ENCODE peak calls at places on chromosomes 3 and 15, in nine cellular contexts. One of them, this sample, is unnamed.

GRCh38 chr15:100373942-100374341 is 32.2 kb upstream of the ADAMTS17 start:
- DNase-seq in brain microvascular endothelial cell: no peak
- DNase-seq in astrocyte of the spinal cord: no peak
- DNase-seq in tibial nerve: no peak
- DNase-seq in SK-N-SH: no peak
- DNase-seq in fibroblast of lung: no peak
- DNase-seq in A549: no peak
- DNase-seq in Caco-2: no peak
- DNase-seq in upper lobe of right lung: no peak
- DNase-seq in this sample: no peak

GRCh38 chr3:20930034-20930433 is 744.0 kb upstream of the SGO1 start:
- DNase-seq in brain microvascular endothelial cell: peak
- DNase-seq in astrocyte of the spinal cord: peak
- DNase-seq in tibial nerve: no peak
- DNase-seq in SK-N-SH: peak
- DNase-seq in fibroblast of lung: peak
- DNase-seq in A549: no peak
- DNase-seq in Caco-2: peak
- DNase-seq in upper lobe of right lung: no peak
- DNase-seq in this sample: peak

GRCh38 chr3:113829576-113830354 is 8.8 kb upstream of the GRAMD1C start:
- DNase-seq in brain microvascular endothelial cell: no peak
- DNase-seq in astrocyte of the spinal cord: no peak
- DNase-seq in tibial nerve: no peak
- DNase-seq in SK-N-SH: no peak
- DNase-seq in fibroblast of lung: no peak
- DNase-seq in A549: no peak
- DNase-seq in Caco-2: no peak
- DNase-seq in upper lobe of right lung: no peak
- DNase-seq in this sample: peak

GRCh38 chr15:51750942-51751686 is at the start of gene TMOD2:
- DNase-seq in brain microvascular endothelial cell: no peak
- DNase-seq in astrocyte of the spinal cord: peak
- DNase-seq in tibial nerve: no peak
- DNase-seq in SK-N-SH: peak
- DNase-seq in fibroblast of lung: peak
- DNase-seq in A549: peak
- DNase-seq in Caco-2: peak
- DNase-seq in upper lobe of right lung: peak
- DNase-seq in this sample: peak

GRCh38 chr3:39460677-39461076 is 6.8 kb upstream of the MOBP start:
- DNase-seq in brain microvascular endothelial cell: no peak
- DNase-seq in astrocyte of the spinal cord: no peak
- DNase-seq in tibial nerve: no peak
- DNase-seq in SK-N-SH: no peak
- DNase-seq in fibroblast of lung: no peak
- DNase-seq in A549: no peak
- DNase-seq in Caco-2: no peak
- DNase-seq in upper lobe of right lung: no peak
- DNase-seq in this sample: no peak

GRCh38 chr3:134079111-134079531 is 49.4 kb upstream of the SLCO2A1 start:
- DNase-seq in brain microvascular endothelial cell: no peak
- DNase-seq in astrocyte of the spinal cord: no peak
- DNase-seq in tibial nerve: no peak
- DNase-seq in SK-N-SH: no peak
- DNase-seq in fibroblast of lung: no peak
- DNase-seq in A549: no peak
- DNase-seq in Caco-2: no peak
- DNase-seq in upper lobe of right lung: no peak
- DNase-seq in this sample: no peak

GRCh38 chr15:82647835-82648256 is 683 bp upstream of the CPEB1 start:
- DNase-seq in brain microvascular endothelial cell: no peak
- DNase-seq in astrocyte of the spinal cord: no peak
- DNase-seq in tibial nerve: no peak
- DNase-seq in SK-N-SH: peak
- DNase-seq in fibroblast of lung: no peak
- DNase-seq in A549: no peak
- DNase-seq in Caco-2: no peak
- DNase-seq in upper lobe of right lung: no peak
- DNase-seq in this sample: no peak

GRCh38 chr3:129077222-129077621 is 16.6 kb downstream of the GP9 start:
- DNase-seq in brain microvascular endothelial cell: peak
- DNase-seq in astrocyte of the spinal cord: no peak
- DNase-seq in tibial nerve: no peak
- DNase-seq in SK-N-SH: no peak
- DNase-seq in fibroblast of lung: peak
- DNase-seq in A549: no peak
- DNase-seq in Caco-2: no peak
- DNase-seq in upper lobe of right lung: no peak
- DNase-seq in this sample: peak

GRCh38 chr15:68372291-68372811 is 59.6 kb downstream of the ITGA11 start:
- DNase-seq in brain microvascular endothelial cell: peak
- DNase-seq in astrocyte of the spinal cord: peak
- DNase-seq in tibial nerve: no peak
- DNase-seq in SK-N-SH: peak
- DNase-seq in fibroblast of lung: peak
- DNase-seq in A549: peak
- DNase-seq in Caco-2: peak
- DNase-seq in upper lobe of right lung: no peak
- DNase-seq in this sample: peak

GRCh38 chr3:125107861-125108567 is 52.2 kb upstream of the HEG1 start:
- DNase-seq in brain microvascular endothelial cell: peak
- DNase-seq in astrocyte of the spinal cord: peak
- DNase-seq in tibial nerve: no peak
- DNase-seq in SK-N-SH: no peak
- DNase-seq in fibroblast of lung: peak
- DNase-seq in A549: no peak
- DNase-seq in Caco-2: no peak
- DNase-seq in upper lobe of right lung: no peak
- DNase-seq in this sample: peak

GRCh38 chr3:112656045-112656444 is 15.1 kb upstream of the CCDC80 start:
- DNase-seq in brain microvascular endothelial cell: no peak
- DNase-seq in astrocyte of the spinal cord: peak
- DNase-seq in tibial nerve: no peak
- DNase-seq in SK-N-SH: no peak
- DNase-seq in fibroblast of lung: no peak
- DNase-seq in A549: no peak
- DNase-seq in Caco-2: no peak
- DNase-seq in upper lobe of right lung: no peak
- DNase-seq in this sample: no peak

GRCh38 chr3:112654492-112654891 is 13.5 kb upstream of the CCDC80 start:
- DNase-seq in brain microvascular endothelial cell: no peak
- DNase-seq in astrocyte of the spinal cord: no peak
- DNase-seq in tibial nerve: no peak
- DNase-seq in SK-N-SH: no peak
- DNase-seq in fibroblast of lung: no peak
- DNase-seq in A549: no peak
- DNase-seq in Caco-2: no peak
- DNase-seq in upper lobe of right lung: no peak
- DNase-seq in this sample: no peak

GRCh38 chr3:112653209-112653871 is 12.4 kb upstream of the CCDC80 start:
- DNase-seq in brain microvascular endothelial cell: peak
- DNase-seq in astrocyte of the spinal cord: peak
- DNase-seq in tibial nerve: no peak
- DNase-seq in SK-N-SH: no peak
- DNase-seq in fibroblast of lung: peak
- DNase-seq in A549: peak
- DNase-seq in Caco-2: peak
- DNase-seq in upper lobe of right lung: no peak
- DNase-seq in this sample: peak

GRCh38 chr3:112653881-112654300 is 12.9 kb upstream of the CCDC80 start:
- DNase-seq in brain microvascular endothelial cell: peak
- DNase-seq in astrocyte of the spinal cord: peak
- DNase-seq in tibial nerve: no peak
- DNase-seq in SK-N-SH: no peak
- DNase-seq in fibroblast of lung: peak
- DNase-seq in A549: peak
- DNase-seq in Caco-2: no peak
- DNase-seq in upper lobe of right lung: no peak
- DNase-seq in this sample: peak

GRCh38 chr3:112654979-112655378 is 14.0 kb upstream of the CCDC80 start:
- DNase-seq in brain microvascular endothelial cell: no peak
- DNase-seq in astrocyte of the spinal cord: peak
- DNase-seq in tibial nerve: no peak
- DNase-seq in SK-N-SH: no peak
- DNase-seq in fibroblast of lung: no peak
- DNase-seq in A549: no peak
- DNase-seq in Caco-2: no peak
- DNase-seq in upper lobe of right lung: no peak
- DNase-seq in this sample: no peak
- TF ChIP-seq CTCF in brain microvascular endothelial cell: peak
- TF ChIP-seq CTCF in astrocyte of the spinal cord: no peak
- TF ChIP-seq CTCF in tibial nerve: no peak
- TF ChIP-seq CTCF in SK-N-SH: peak
- TF ChIP-seq CTCF in fibroblast of lung: no peak
- TF ChIP-seq CTCF in A549: no peak
- TF ChIP-seq CTCF in Caco-2: no peak
- TF ChIP-seq CTCF in upper lobe of right lung: no peak
- TF ChIP-seq CTCF in this sample: peak

DNA sequence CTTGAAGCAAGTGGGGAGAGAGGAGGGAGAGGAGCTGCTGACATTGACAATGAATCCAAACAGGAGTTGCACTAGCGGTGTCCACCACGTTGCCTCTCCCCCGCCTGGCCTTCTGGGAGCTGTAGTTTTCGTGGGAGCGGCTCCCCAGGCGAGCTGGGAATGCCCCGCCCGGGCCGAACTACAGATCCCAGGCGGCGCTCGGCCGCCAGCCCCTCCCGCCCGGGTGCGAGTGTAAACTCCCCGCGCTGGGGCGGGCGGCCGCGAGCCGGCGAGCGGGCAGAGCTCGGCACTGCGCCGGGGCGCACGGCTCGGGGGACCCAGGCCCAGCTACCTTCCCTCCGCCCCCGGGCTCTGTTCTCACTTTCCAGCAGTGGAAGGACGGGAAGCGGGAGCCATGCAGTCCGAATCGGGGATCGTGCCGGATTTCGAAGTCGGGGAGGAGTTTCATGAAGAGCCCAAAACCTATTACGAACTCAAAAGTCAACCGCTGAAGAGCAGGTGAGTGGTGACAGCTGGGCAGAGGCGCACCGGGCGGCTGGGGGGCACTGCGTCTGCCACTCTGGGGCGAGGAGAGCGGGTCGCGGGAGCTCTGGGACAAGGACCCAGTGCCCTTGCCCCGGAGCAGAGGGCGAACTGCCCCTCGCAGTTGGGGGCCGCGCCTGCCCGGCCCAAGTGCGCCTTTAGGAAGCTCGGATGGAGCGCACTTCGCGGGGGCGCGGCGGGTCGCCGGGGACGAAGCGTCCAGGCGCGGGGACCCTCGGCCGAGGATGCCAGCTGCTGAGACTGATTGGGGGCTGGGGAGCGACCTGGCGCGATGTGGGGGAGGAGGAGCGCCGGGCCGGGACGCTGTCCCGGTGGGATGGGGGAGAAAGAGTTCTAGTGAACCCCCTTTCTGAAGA is at the start of gene MITF:
- DNase-seq in brain microvascular endothelial cell: peak
- DNase-seq in astrocyte of the spinal cord: peak
- DNase-seq in tibial nerve: peak
- DNase-seq in SK-N-SH: peak
- DNase-seq in fibroblast of lung: peak
- DNase-seq in A549: peak
- DNase-seq in Caco-2: peak
- DNase-seq in upper lobe of right lung: peak
- DNase-seq in this sample: peak
- H3K4me3 ChIP-seq in brain microvascular endothelial cell: peak
- H3K4me3 ChIP-seq in astrocyte of the spinal cord: peak
- H3K4me3 ChIP-seq in tibial nerve: peak
- H3K4me3 ChIP-seq in SK-N-SH: peak
- H3K4me3 ChIP-seq in fibroblast of lung: peak
- H3K4me3 ChIP-seq in A549: peak
- H3K4me3 ChIP-seq in Caco-2: peak
- H3K4me3 ChIP-seq in upper lobe of right lung: peak
- H3K4me3 ChIP-seq in this sample: peak

DNA sequence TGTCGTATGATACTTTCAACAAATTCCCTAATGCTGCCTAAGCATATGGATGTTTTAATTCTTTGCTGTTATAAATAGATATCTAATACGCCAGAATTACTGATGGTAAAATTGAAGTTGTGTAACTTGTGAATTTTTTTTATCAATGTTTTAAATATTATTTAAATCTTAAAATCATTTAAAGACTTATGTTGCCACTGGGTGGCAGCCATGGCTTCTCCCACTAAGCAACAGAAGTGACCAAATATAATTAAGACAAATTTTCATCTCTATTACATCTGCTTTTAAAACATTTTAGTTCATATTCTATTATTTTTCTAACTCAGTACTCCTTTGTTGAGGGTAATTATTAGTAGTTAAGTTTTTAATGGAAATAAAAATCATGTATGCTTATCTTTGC is 8.1 kb upstream of the IL20RB start:
- DNase-seq in brain microvascular endothelial cell: no peak
- DNase-seq in astrocyte of the spinal cord: peak
- DNase-seq in tibial nerve: no peak
- DNase-seq in SK-N-SH: no peak
- DNase-seq in fibroblast of lung: no peak
- DNase-seq in A549: no peak
- DNase-seq in Caco-2: no peak
- DNase-seq in upper lobe of right lung: no peak
- DNase-seq in this sample: peak
- TF ChIP-seq CTCF in brain microvascular endothelial cell: peak
- TF ChIP-seq CTCF in astrocyte of the spinal cord: no peak
- TF ChIP-seq CTCF in tibial nerve: no peak
- TF ChIP-seq CTCF in SK-N-SH: peak
- TF ChIP-seq CTCF in fibroblast of lung: peak
- TF ChIP-seq CTCF in A549: peak
- TF ChIP-seq CTCF in Caco-2: no peak
- TF ChIP-seq CTCF in upper lobe of right lung: peak
- TF ChIP-seq CTCF in this sample: peak

GRCh38 chr3:10396083-10396482 is 75.2 kb upstream of the SEC13 start:
- DNase-seq in brain microvascular endothelial cell: no peak
- DNase-seq in astrocyte of the spinal cord: no peak
- DNase-seq in tibial nerve: no peak
- DNase-seq in SK-N-SH: no peak
- DNase-seq in fibroblast of lung: no peak
- DNase-seq in A549: no peak
- DNase-seq in Caco-2: no peak
- DNase-seq in upper lobe of right lung: no peak
- DNase-seq in this sample: no peak

GRCh38 chr3:10394491-10395025 is 73.6 kb upstream of the SEC13 start:
- DNase-seq in brain microvascular endothelial cell: no peak
- DNase-seq in astrocyte of the spinal cord: no peak
- DNase-seq in tibial nerve: no peak
- DNase-seq in SK-N-SH: no peak
- DNase-seq in fibroblast of lung: no peak
- DNase-seq in A549: no peak
- DNase-seq in Caco-2: no peak
- DNase-seq in upper lobe of right lung: no peak
- DNase-seq in this sample: no peak

GRCh38 chr3:10395196-10395595 is 74.3 kb upstream of the SEC13 start:
- DNase-seq in brain microvascular endothelial cell: no peak
- DNase-seq in astrocyte of the spinal cord: no peak
- DNase-seq in tibial nerve: no peak
- DNase-seq in SK-N-SH: no peak
- DNase-seq in fibroblast of lung: no peak
- DNase-seq in A549: no peak
- DNase-seq in Caco-2: no peak
- DNase-seq in upper lobe of right lung: no peak
- DNase-seq in this sample: no peak

GRCh38 chr3:10396931-10397330 is 76.0 kb upstream of the SEC13 start:
- DNase-seq in brain microvascular endothelial cell: no peak
- DNase-seq in astrocyte of the spinal cord: no peak
- DNase-seq in tibial nerve: no peak
- DNase-seq in SK-N-SH: no peak
- DNase-seq in fibroblast of lung: no peak
- DNase-seq in A549: no peak
- DNase-seq in Caco-2: no peak
- DNase-seq in upper lobe of right lung: no peak
- DNase-seq in this sample: no peak

GRCh38 chr3:10395671-10396070 is 74.8 kb upstream of the SEC13 start:
- DNase-seq in brain microvascular endothelial cell: no peak
- DNase-seq in astrocyte of the spinal cord: no peak
- DNase-seq in tibial nerve: no peak
- DNase-seq in SK-N-SH: no peak
- DNase-seq in fibroblast of lung: no peak
- DNase-seq in A549: no peak
- DNase-seq in Caco-2: no peak
- DNase-seq in upper lobe of right lung: no peak
- DNase-seq in this sample: no peak
- H3K4me3 ChIP-seq in brain microvascular endothelial cell: no peak
- H3K4me3 ChIP-seq in astrocyte of the spinal cord: no peak
- H3K4me3 ChIP-seq in tibial nerve: no peak
- H3K4me3 ChIP-seq in SK-N-SH: no peak
- H3K4me3 ChIP-seq in fibroblast of lung: no peak
- H3K4me3 ChIP-seq in A549: no peak
- H3K4me3 ChIP-seq in Caco-2: no peak
- H3K4me3 ChIP-seq in upper lobe of right lung: no peak
- H3K4me3 ChIP-seq in this sample: no peak